ENCODE peak calls at places on chromosomes 16 and 17, in eight cellular contexts. G is AG04450, B is heart left ventricle, R is Caco-2, K is OCI-LY7, S is BJ, J is cardiac fibroblast, H is fibroblast of mammary gland. M is an unnamed sample.

GRCh38 chr17:56110463-56111138 is 42.7 kb upstream of the ANKFN1 start:
- DNase-seq in H (no peak), J (no peak), B (no peak), G (no peak), R (no peak), S (no peak), K (no peak), M (no peak)

GRCh38 chr17:73093286-73093685 is 798 bp upstream of the SLC39A11 start:
- DNase-seq in B (no peak), G (no peak), S (no peak), J (no peak), R (no peak), H (no peak), K (no peak), M (no peak)

GRCh38 chr16:14420721-14421488 is 209.2 kb downstream of the PARN start:
- DNase-seq in J (no peak), K (no peak), S (no peak), H (no peak), G (no peak), B (no peak), R (no peak), M (no peak)

GRCh38 chr17:41332239-41332638 is 16.7 kb upstream of the KRTAP17-1 start:
- DNase-seq in S (no peak), K (no peak), G (no peak), R (no peak), H (no peak), B (no peak), J (no peak), M (no peak)

GRCh38 chr17:41178341-41178740 is 320 bp upstream of the KRTAP4-2 start:
- DNase-seq in J (peak; percentile 38), K (no peak), S (no peak), R (no peak), G (no peak), B (no peak), H (peak; percentile 74), M (peak; percentile 81)

GRCh38 chr17:29591737-29592624 is 951 bp upstream of the ANKRD13B start:
- DNase-seq in J (peak; percentile 66), H (peak; percentile 70), K (peak; percentile 84), S (no peak), R (peak; percentile 98), B (peak; percentile 88), G (no peak), M (peak; percentile 76)

GRCh38 chr16:29995911-29996772 is at the start of gene INO80E:
- DNase-seq in G (peak; percentile 87), B (peak; percentile 99), R (peak; percentile 98), J (peak; percentile 94), H (peak; percentile 92), K (peak; percentile 99), S (peak; percentile 76), M (peak; percentile 97)

GRCh38 chr17:65229596-65229995 is 92.4 kb downstream of the RGS9 start:
- DNase-seq in S (no peak), H (no peak), K (no peak), G (no peak), R (no peak), J (no peak), B (no peak), M (no peak)

GRCh38 chr17:1907818-1908698 is 78.3 kb downstream of the RPA1 start:
- DNase-seq in J (peak; percentile 47), K (peak; percentile 41), H (peak; percentile 28), B (no peak), G (no peak), R (no peak), S (no peak), M (peak; percentile 29)

GRCh38 chr17:21351366-21352065 is 24.6 kb upstream of the KCNJ12 start:
- DNase-seq in R (no peak), B (no peak), S (no peak), G (no peak), K (no peak), H (no peak), J (no peak), M (no peak)

GRCh38 chr17:17213775-17214174 is 7.6 kb upstream of the PLD6 start:
- DNase-seq in H (no peak), K (no peak), B (no peak), R (no peak), J (no peak), G (no peak), S (no peak), M (no peak)

GRCh38 chr17:68441064-68441770 is 16.1 kb downstream of the WIPI1 start:
- DNase-seq in J (no peak), K (peak; percentile 70), H (no peak), R (peak; percentile 35), B (no peak), S (no peak), G (no peak), M (no peak)

GRCh38 chr17:56222255-56222654 is 69.0 kb downstream of the ANKFN1 start:
- DNase-seq in K (no peak), J (no peak), B (no peak), H (peak; percentile 24), S (no peak), G (no peak), R (no peak), M (no peak)

GRCh38 chr17:18257747-18258355 is 687 bp downstream of the FLII start:
- DNase-seq in K (peak; percentile 58), B (peak; percentile 82), S (no peak), J (peak; percentile 76), R (peak; percentile 83), H (peak; percentile 77), G (no peak), M (peak; percentile 62)

GRCh38 chr16:86819523-86819887 is 241.2 kb downstream of the FOXL1 start:
- DNase-seq in R (no peak), S (no peak), G (no peak), J (no peak), B (no peak), H (no peak), K (no peak), M (no peak)
- TF ChIP-seq CTCF in R (peak; percentile 4), S (peak; percentile 31), G (peak; percentile 48), J (peak; percentile 30), B (peak; percentile 6), H (peak; percentile 29), K (no peak), M (peak; percentile 36)

DNA sequence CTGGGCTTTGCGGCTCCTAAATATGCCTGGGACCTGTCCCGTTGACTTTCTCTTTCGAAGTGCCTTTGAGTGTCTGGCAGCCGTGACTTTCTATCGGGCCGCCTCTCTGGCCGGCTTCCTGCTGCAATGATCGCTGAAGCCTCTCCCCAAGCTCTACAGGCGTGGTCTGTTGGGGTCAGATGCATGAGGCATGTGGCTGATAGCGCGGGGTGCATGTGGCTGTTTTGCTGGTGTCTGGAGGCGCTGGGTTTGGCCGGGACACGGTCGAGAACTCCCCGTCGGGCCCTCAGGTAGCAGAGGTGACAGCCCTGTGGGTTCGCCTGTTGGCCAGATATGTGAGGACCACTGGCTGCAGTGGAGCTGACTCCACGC is 38.4 kb downstream of the SOX8 start:
- DNase-seq in K (no peak), J (peak; percentile 16), S (no peak), H (no peak), R (no peak), G (no peak), B (no peak), M (no peak)
- H3K4me3 ChIP-seq in K (no peak overlapping the region), J (peak overlapping the region; percentile 22), S (peak overlapping the region; percentile 25), H (no peak overlapping the region), R (no peak overlapping the region), G (no peak overlapping the region), B (peak overlapping the region; percentile 41), M (no peak overlapping the region)

DNA sequence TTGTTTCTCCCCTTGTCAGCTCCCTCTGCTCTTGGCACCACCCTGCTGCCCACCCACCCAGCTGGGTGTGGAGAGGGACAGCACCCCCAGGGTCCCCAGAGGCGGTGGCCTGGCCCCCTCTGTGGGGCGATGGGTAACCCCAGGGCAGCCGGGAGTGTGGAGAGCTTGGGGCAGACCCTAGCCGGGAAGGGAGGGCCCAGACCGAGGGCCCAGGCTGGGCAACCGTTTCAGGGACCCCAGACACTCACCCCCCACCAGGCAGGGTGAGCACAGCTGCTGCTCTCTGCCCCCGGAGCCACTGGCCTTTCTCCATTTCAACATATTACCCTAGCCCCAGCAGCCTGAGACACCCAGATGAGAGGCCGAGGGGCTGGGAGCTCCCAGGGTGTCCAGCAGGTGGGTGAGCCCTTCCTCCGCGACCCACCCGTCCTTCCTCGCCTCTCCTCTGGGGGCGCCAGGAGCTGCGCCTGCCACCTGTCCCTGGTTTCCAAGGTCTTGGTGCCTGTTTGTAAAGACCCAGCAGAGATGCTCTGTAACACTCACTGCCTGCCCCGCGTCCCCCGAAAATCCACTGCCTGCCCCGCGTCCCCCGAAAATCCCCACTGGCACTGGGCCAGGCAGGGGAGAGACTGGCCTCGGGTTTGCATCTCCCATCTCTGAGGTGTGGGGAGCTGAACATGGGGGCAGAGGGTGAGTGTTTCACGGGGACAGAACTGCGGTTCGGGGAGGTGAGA is 45.4 kb downstream of the BAHCC1 start:
- DNase-seq in J (no peak), B (no peak), G (no peak), K (peak; percentile 81), H (no peak), S (no peak), R (peak; percentile 84), M (no peak)
- TF ChIP-seq CTCF in J (peak; percentile 47), B (peak; percentile 9), G (peak; percentile 55), K (peak; percentile 95), H (peak; percentile 35), S (peak; percentile 59), R (peak; percentile 91), M (peak; percentile 48)

GRCh38 chr17:7380855-7381683 is at the start of gene TNK1:
- DNase-seq in K (no peak), B (peak; percentile 42), S (no peak), H (no peak), J (no peak), G (no peak), R (peak; percentile 54), M (peak; percentile 65)
- H3K4me3 ChIP-seq in K (no peak within 1 kb of the TSS), B (peak within 1 kb of the TSS; percentile 47), S (peak within 1 kb of the TSS; percentile 41), H (no peak within 1 kb of the TSS), J (peak within 1 kb of the TSS; percentile 30), G (peak within 1 kb of the TSS; percentile 22), R (peak within 1 kb of the TSS; percentile 55), M (peak within 1 kb of the TSS; percentile 54)

GRCh38 chr17:42405076-42405475 is 16.8 kb upstream of the STAT3 start:
- DNase-seq in G (no peak), S (no peak), B (no peak), J (no peak), R (no peak), H (peak; percentile 50), K (no peak), M (no peak)
- TF ChIP-seq CTCF in G (no peak), S (no peak), B (no peak), J (no peak), R (no peak), H (no peak), K (no peak), M (no peak)

DNA sequence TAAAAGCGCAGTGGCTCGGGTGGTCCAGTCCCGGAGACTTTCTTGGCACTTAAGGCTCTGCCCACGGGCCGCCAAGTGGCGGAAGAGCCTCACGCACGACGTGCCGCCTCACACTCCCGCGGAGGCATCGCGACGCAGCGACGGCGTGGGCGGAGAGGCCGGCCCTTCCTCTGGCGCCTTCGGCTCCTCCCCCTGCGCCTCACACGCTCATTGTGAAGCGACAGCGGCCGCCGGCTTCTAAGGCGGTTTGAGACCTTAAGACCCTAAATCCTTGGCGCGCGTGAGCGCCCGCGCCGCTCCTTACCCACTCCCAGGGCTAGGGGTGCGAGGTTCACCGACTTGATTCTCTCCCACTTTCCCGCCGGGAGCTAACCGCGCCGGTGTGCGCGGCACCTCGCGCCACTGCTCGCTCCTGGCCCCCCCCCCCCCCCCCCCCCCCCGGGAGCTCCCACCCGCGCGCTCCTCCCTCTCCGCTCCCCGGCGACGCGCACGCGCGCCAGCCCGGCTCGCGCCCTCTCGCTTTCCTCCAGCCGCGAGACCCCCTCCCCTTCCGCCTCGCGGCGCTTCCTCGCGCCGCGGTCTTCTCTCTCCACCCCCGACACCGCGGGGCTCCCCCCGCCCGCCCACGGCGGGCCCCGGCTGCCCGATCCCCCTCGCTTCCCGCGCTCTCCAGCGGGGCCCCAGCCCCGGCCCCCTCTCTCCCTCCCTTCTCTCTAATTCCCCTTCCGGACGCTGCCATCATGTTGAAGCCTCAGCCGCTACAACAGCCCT is at the start of gene ATXN2L:
- DNase-seq in H (peak; percentile 96), B (peak; percentile 95), G (peak; percentile 93), S (peak; percentile 46), K (peak; percentile 98), R (peak; percentile 90), J (peak; percentile 97), M (peak; percentile 97)
- H3K4me3 ChIP-seq in H (peak within 1 kb of the TSS; percentile 92), B (peak within 1 kb of the TSS; percentile 99), G (peak within 1 kb of the TSS; percentile 98), S (peak within 1 kb of the TSS; percentile 82), K (peak within 1 kb of the TSS; percentile 97), R (peak within 1 kb of the TSS; percentile 93), J (peak within 1 kb of the TSS; percentile 95), M (peak within 1 kb of the TSS; percentile 62)